ENCODE peak calls at places on chromosomes 2 and 18, in five cellular contexts. Z, O, D, Y and G are unnamed samples. For H3K36me3 and H3K4me1, the result is how much of the 10 kb centered on the place peaks cover.

GRCh38 chr2:100119235-100119634 is 23.2 kb downstream of the AFF3 start:
- DNase-seq in O (no peak), D (peak), Z (no peak), Y (no peak), G (no peak)

GRCh38 chr2:197869501-197870111 is 65.2 kb downstream of the PLCL1 start:
- DNase-seq in Y (no peak), Z (no peak), D (no peak), O (no peak), G (no peak)

GRCh38 chr2:218425531-218425930 is 6.6 kb downstream of the VIL1 start:
- DNase-seq in Z (no peak), O (no peak), D (no peak), Y (no peak), G (no peak)

GRCh38 chr2:62539892-62540785 is 34.1 kb upstream of the TMEM17 start:
- DNase-seq in Y (no peak), Z (no peak), O (no peak), D (no peak), G (no peak)

GRCh38 chr2:186540971-186541370 is 48.9 kb upstream of the ITGAV start:
- DNase-seq in O (no peak), D (no peak), Z (no peak), Y (no peak), G (no peak)

GRCh38 chr2:467543-467891 is 179.6 kb upstream of the ALKAL2 start:
- DNase-seq in D (no peak), Z (no peak), Y (no peak), O (no peak), G (no peak)

GRCh38 chr18:56509656-56510055 is 128.7 kb downstream of the TXNL1 start:
- DNase-seq in D (no peak), O (no peak), Y (no peak), Z (no peak), G (no peak)

GRCh38 chr18:9612215-9612830 is 2.0 kb downstream of the PPP4R1 start:
- DNase-seq in Z (no peak), Y (no peak), D (no peak), O (no peak), G (no peak)

GRCh38 chr2:156334496-156335478 is 2.3 kb upstream of the NR4A2 start:
- DNase-seq in Y (peak), O (peak), D (peak), Z (peak), G (peak)

GRCh38 chr2:219445220-219445631 is 10.6 kb downstream of the SPEG start:
- DNase-seq in Z (no peak), O (no peak), Y (no peak), D (no peak), G (no peak)

GRCh38 chr18:32271649-32272324 is 81.9 kb downstream of the MEP1B start:
- DNase-seq in Y (no peak), Z (no peak), D (peak), O (peak), G (no peak)

GRCh38 chr2:28567076-28567471 is 71.2 kb downstream of the PLB1 start:
- DNase-seq in O (no peak), Y (no peak), Z (no peak), D (no peak), G (peak)

GRCh38 chr18:987325-988186 is 82.9 kb downstream of the ADCYAP1 start:
- DNase-seq in O (no peak), Y (no peak), Z (no peak), D (no peak), G (no peak)

GRCh38 chr2:29238497-29238896 is 123.3 kb downstream of the CLIP4 start:
- DNase-seq in Y (no peak), Z (no peak), O (no peak), D (peak), G (peak)

GRCh38 chr2:164882276-164882675 is 40.7 kb upstream of the COBLL1 start:
- DNase-seq in Z (no peak), O (no peak), D (no peak), Y (no peak), G (no peak)

GRCh38 chr2:238240761-238241711 is 1.2 kb upstream of the HES6 start:
- DNase-seq in D (peak), Z (no peak), Y (peak), O (no peak), G (peak)

GRCh38 chr2:8306530-8307351 is 375.1 kb upstream of the ID2 start:
- DNase-seq in D (peak), Y (no peak), O (peak), Z (no peak), G (no peak)

GRCh38 chr2:196875414-196875813 is 51.1 kb downstream of the PGAP1 start:
- DNase-seq in Y (no peak), D (no peak), O (no peak), Z (no peak), G (no peak)

GRCh38 chr2:181457741-181458425 is 697 bp downstream of the ITGA4 start:
- DNase-seq in O (peak), D (peak), Z (peak), Y (peak), G (peak)

GRCh38 chr18:23716966-23717365 is 27.7 kb downstream of the LAMA3 start:
- DNase-seq in O (no peak), D (no peak), Z (no peak), Y (no peak), G (no peak)

GRCh38 chr18:61898576-61899205 is 5.9 kb upstream of the RNF152 start:
- DNase-seq in D (no peak), O (peak), Y (no peak), Z (no peak), G (no peak)

GRCh38 chr2:241378816-241379215 is 22.7 kb downstream of the FARP2 start:
- DNase-seq in O (no peak), Z (no peak), Y (no peak), D (no peak), G (no peak)

GRCh38 chr2:124112966-124113365 is 87.9 kb downstream of the CNTNAP5 start:
- DNase-seq in Z (no peak), Y (no peak), O (no peak), D (no peak), G (no peak)

GRCh38 chr2:27003003-27003402 is 29.8 kb upstream of the TMEM214 start:
- DNase-seq in Z (no peak), O (no peak), Y (no peak), D (no peak), G (no peak)

GRCh38 chr2:229586746-229587705 is 127.3 kb downstream of the DNER start:
- DNase-seq in O (peak), Z (peak), Y (peak), D (peak), G (peak)

GRCh38 chr2:122019729-122020128 is 264.3 kb downstream of the TSN start:
- DNase-seq in D (no peak), O (no peak), Z (no peak), Y (no peak), G (no peak)

GRCh38 chr18:63890950-63891304 is 3.4 kb downstream of the SERPINB2 start:
- DNase-seq in Y (no peak), O (no peak), D (no peak), Z (no peak), G (no peak)

GRCh38 chr2:190256087-190256486 is 63.5 kb downstream of the HIBCH start:
- DNase-seq in Y (no peak), D (no peak), Z (no peak), O (no peak), G (no peak)
- H3K36me3 ChIP-seq in Y (under half), D (under half), Z (under half), O (under half), G (under half)

GRCh38 chr2:144414324-144414845 is 105.5 kb downstream of the ZEB2 start:
- DNase-seq in Z (no peak), O (no peak), Y (no peak), D (no peak), G (peak)

GRCh38 chr2:144409241-144409640 is 110.7 kb downstream of the ZEB2 start:
- DNase-seq in O (no peak), Z (no peak), D (no peak), Y (no peak), G (no peak)

GRCh38 chr2:144415381-144415780 is 104.5 kb downstream of the ZEB2 start:
- DNase-seq in D (no peak), Z (no peak), O (no peak), Y (no peak), G (no peak)

GRCh38 chr2:144407262-144407661 is 112.7 kb downstream of the ZEB2 start:
- DNase-seq in D (no peak), Y (no peak), Z (no peak), O (no peak), G (no peak)

DNA sequence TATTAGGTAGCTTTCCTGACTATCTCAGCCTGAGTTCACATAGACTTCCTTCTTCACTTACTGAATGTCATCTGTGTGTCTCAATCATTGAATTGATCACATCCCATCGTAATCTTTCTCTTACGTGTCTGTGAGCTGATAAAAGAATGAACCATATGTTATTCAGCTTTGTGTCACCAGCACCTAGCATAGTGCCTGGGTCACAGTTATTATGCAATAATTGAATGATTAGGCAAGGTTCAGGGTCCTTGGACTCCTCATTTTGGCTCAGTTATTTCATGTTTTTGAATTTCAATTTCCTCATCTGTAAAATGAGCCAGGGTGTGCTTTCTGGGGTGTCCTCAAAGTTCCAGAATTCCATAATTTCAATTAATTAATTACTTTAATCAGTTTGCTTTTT is 107.2 kb downstream of the ZEB2 start:
- DNase-seq in Z (no peak), Y (no peak), O (no peak), D (no peak), G (no peak)
- H3K4me1 ChIP-seq in Z (under half), Y (under half), O (under half), D (under half), G (under half)

GRCh38 chr2:203242518-203242917 is 3.7 kb downstream of the CYP20A1 start:
- DNase-seq in O (no peak), D (no peak), Z (no peak), Y (no peak), G (no peak)
- TF ChIP-seq CTCF in O (no peak), D (no peak), Z (no peak), Y (no peak), G (no peak)

GRCh38 chr2:222933458-222933857 is 72.6 kb downstream of the ACSL3 start:
- DNase-seq in Y (no peak), D (no peak), Z (no peak), O (no peak), G (no peak)
- H3K36me3 ChIP-seq in Y (half or more), D (half or more), Z (under half), O (under half), G (half or more)

GRCh38 chr2:11375689-11376027 is 31.2 kb upstream of the ROCK2 start:
- DNase-seq in Z (no peak), O (no peak), D (no peak), Y (no peak), G (no peak)
- H3K4me1 ChIP-seq in Z (under half), O (under half), D (under half), Y (under half), G (under half)

DNA sequence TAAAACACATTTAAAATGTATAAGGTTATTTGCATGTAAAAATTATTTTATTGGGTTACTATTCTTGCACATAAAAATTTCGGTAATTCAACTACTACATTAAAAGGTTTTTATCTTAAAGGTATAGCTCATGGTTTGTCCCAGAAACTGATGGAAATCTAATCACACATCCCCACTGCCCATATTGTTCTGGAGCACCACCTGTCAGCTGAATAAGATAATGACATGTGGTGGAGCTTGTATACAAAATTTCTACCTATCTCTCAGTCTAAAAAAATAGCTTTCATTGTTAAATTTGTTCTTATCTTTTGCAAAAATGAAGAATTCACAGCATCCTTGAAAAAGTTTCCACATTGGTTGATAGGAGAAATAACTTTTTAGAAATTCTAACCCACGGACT is 18.3 kb downstream of the ERBB4 start:
- DNase-seq in D (no peak), Y (no peak), Z (no peak), O (no peak), G (no peak)
- TF ChIP-seq CTCF in D (peak), Y (peak), Z (no peak), O (no peak), G (peak)

GRCh38 chr2:160425394-160425793 is 68.2 kb downstream of the RBMS1 start:
- DNase-seq in O (no peak), Z (no peak), Y (no peak), D (no peak), G (no peak)
- H3K36me3 ChIP-seq in O (under half), Z (under half), Y (under half), D (under half), G (under half)

GRCh38 chr2:111053266-111053665 is 67.4 kb upstream of the BCL2L11 start:
- DNase-seq in Y (no peak), Z (no peak), O (no peak), D (no peak), G (no peak)
- H3K4me1 ChIP-seq in Y (under half), Z (under half), O (under half), D (under half), G (under half)

GRCh38 chr2:108853421-108853820 is 66.8 kb downstream of the CCDC138 start:
- DNase-seq in Y (no peak), Z (no peak), D (no peak), O (no peak), G (no peak)

GRCh38 chr2:108858894-108859293 is 72.3 kb downstream of the CCDC138 start:
- DNase-seq in D (no peak), Z (no peak), O (no peak), Y (no peak), G (no peak)

GRCh38 chr2:108854484-108854883 is 67.9 kb downstream of the CCDC138 start:
- DNase-seq in D (no peak), Z (no peak), Y (no peak), O (no peak), G (no peak)

GRCh38 chr2:108852375-108852774 is 65.8 kb downstream of the CCDC138 start:
- DNase-seq in D (no peak), Y (no peak), Z (no peak), O (no peak), G (no peak)

GRCh38 chr2:108855194-108855593 is 68.6 kb downstream of the CCDC138 start:
- DNase-seq in Z (no peak), Y (no peak), O (no peak), D (no peak), G (no peak)
- TF ChIP-seq CTCF in Z (no peak), Y (peak), O (peak), D (peak), G (peak)